ENCODE peak calls at places on chromosome 7, in nine cellular contexts. P is WTC11; A is H4; C is Right ventricle myocardium inferior; S is stimulated activated naive CD4-positive, alpha-beta T cell; J is GM04503; F is NCI-H1436; E is uterus; H is left ventricle myocardium superior. Z is an unnamed sample.

GRCh38 chr7:96040250-96040772 is 268.0 kb downstream of the DYNC1I1 start:
- DNase-seq in P (no peak), A (no peak), C (no peak), S (no peak), J (no peak), F (no peak), E (no peak), H (no peak), Z (no peak)

GRCh38 chr7:27184342-27185012 is 555 bp downstream of the HOXA11 start:
- DNase-seq in P (peak), A (no peak), C (no peak), S (no peak), J (no peak), F (no peak), E (peak), H (no peak), Z (no peak)

GRCh38 chr7:132646064-132646463 is 69.8 kb upstream of the PLXNA4 start:
- DNase-seq in P (no peak), A (peak), C (no peak), S (no peak), J (no peak), F (no peak), E (no peak), H (no peak), Z (no peak)

GRCh38 chr7:136911362-136911761 is 42.9 kb downstream of the CHRM2 start:
- DNase-seq in P (no peak), A (peak), C (no peak), S (no peak), J (peak), F (no peak), E (no peak), H (no peak), Z (no peak)

GRCh38 chr7:5694221-5694754 is 87.2 kb downstream of the RNF216 start:
- DNase-seq in P (no peak), A (peak), C (no peak), S (peak), J (peak), F (no peak), E (peak), H (no peak), Z (no peak)

GRCh38 chr7:44294325-44295069 is 30.9 kb downstream of the CAMK2B start:
- DNase-seq in P (no peak), A (no peak), C (no peak), S (no peak), J (no peak), F (no peak), E (no peak), H (no peak), Z (no peak)

GRCh38 chr7:140212100-140212881 is 35.5 kb upstream of the KDM7A start:
- DNase-seq in P (no peak), A (no peak), C (no peak), S (no peak), J (no peak), F (no peak), E (no peak), H (no peak), Z (no peak)

GRCh38 chr7:116588225-116588624 is 63.4 kb downstream of the CAV1 start:
- DNase-seq in P (no peak), A (peak), C (no peak), S (no peak), J (peak), F (no peak), E (no peak), H (no peak), Z (no peak)

GRCh38 chr7:114312649-114313048 is 102.0 kb upstream of the FOXP2 start:
- DNase-seq in P (no peak), A (peak), C (no peak), S (no peak), J (no peak), F (no peak), E (no peak), H (no peak), Z (no peak)

GRCh38 chr7:85234746-85235145 is 47.9 kb upstream of the SEMA3D start:
- DNase-seq in P (no peak), A (no peak), C (no peak), S (no peak), J (no peak), F (no peak), E (no peak), H (no peak), Z (no peak)